ENCODE peak calls at places on chromosomes 5 and 9, in ten cellular contexts. J, W, A, E, K, T, R, S, N and C are unnamed samples.
A peak's percentile ranks its signal among the peaks of the same experiment; 100 is the strongest.

GRCh38 chr9:75588808-75589207 is 301.7 kb upstream of the PCSK5 start:
- DNase-seq in N (no peak), R (no peak), E (no peak), J (no peak), T (no peak), A (no peak), K (no peak), S (peak; percentile 37), W (peak; percentile 3), C (no peak)

GRCh38 chr5:122924203-122924602 is 78.8 kb downstream of the SNX24 start:
- DNase-seq in K (peak; percentile 65), N (no peak), E (peak; percentile 41), W (peak; percentile 14), S (no peak), R (no peak), T (no peak), J (no peak), A (no peak), C (peak; percentile 43)

GRCh38 chr5:35230043-35230611 is at the start of gene PRLR:
- DNase-seq in A (peak; percentile 58), N (peak; percentile 47), R (peak; percentile 58), T (peak; percentile 18), K (peak; percentile 12), W (peak; percentile 71), E (peak; percentile 25), S (no peak), J (peak; percentile 62), C (peak; percentile 33)

GRCh38 chr9:112012026-112012902 is 115.7 kb downstream of the UGCG start:
- DNase-seq in R (peak; percentile 80), K (peak; percentile 97), A (no peak), J (peak; percentile 72), S (peak; percentile 20), E (peak; percentile 94), T (no peak), N (peak; percentile 75), W (peak; percentile 94), C (peak; percentile 96)

GRCh38 chr9:105822814-105823213 is 128.5 kb downstream of the TMEM38B start:
- DNase-seq in R (no peak), N (no peak), T (no peak), K (no peak), A (no peak), E (no peak), W (no peak), J (no peak), S (no peak), C (no peak)

GRCh38 chr5:7850533-7851239 is at the start of gene CFAP90:
- DNase-seq in W (peak; percentile 65), N (peak; percentile 62), T (peak; percentile 86), E (peak; percentile 20), K (peak; percentile 62), J (peak; percentile 26), S (no peak), A (peak; percentile 61), R (peak; percentile 75), C (peak; percentile 35)

GRCh38 chr5:116272281-116272941 is 187.6 kb downstream of the COMMD10 start:
- DNase-seq in J (no peak), A (no peak), W (peak; percentile 66), K (peak; percentile 74), N (no peak), R (no peak), E (peak; percentile 83), T (no peak), S (no peak), C (peak; percentile 85)

GRCh38 chr9:77747163-77747562 is 99.0 kb upstream of the GNA14 start:
- DNase-seq in A (no peak), N (no peak), T (no peak), W (no peak), E (no peak), K (peak; percentile 33), J (no peak), S (no peak), R (no peak), C (no peak)

GRCh38 chr5:123599171-123599570 is 87.2 kb downstream of the CSNK1G3 start:
- DNase-seq in S (no peak), R (no peak), N (no peak), W (peak; percentile 32), K (no peak), E (no peak), T (no peak), J (no peak), A (no peak), C (peak; percentile 10)

GRCh38 chr5:123371575-123372179 is 51.5 kb downstream of the CEP120 start:
- DNase-seq in A (no peak), N (peak; percentile 42), R (peak; percentile 36), W (peak; percentile 52), K (no peak), S (peak; percentile 5), J (peak; percentile 56), E (peak; percentile 10), T (peak; percentile 59), C (peak; percentile 31)

GRCh38 chr9:86080112-86080579 is 19.2 kb downstream of the GOLM1 start:
- DNase-seq in N (no peak), T (no peak), S (no peak), W (no peak), E (no peak), J (no peak), K (no peak), A (no peak), R (no peak), C (no peak)

GRCh38 chr9:98882569-98882923 is 61.2 kb upstream of the COL15A1 start:
- DNase-seq in R (no peak), A (no peak), S (no peak), N (no peak), T (no peak), W (no peak), E (no peak), J (no peak), K (no peak), C (no peak)

GRCh38 chr9:133464638-133465037 is 4.9 kb downstream of the CACFD1 start:
- DNase-seq in A (no peak), T (no peak), R (no peak), E (no peak), N (no peak), S (no peak), W (no peak), J (no peak), K (no peak), C (no peak)
- H3K4me3 ChIP-seq in A (no peak overlapping the region), T (no peak overlapping the region), R (no peak overlapping the region), E (no peak overlapping the region), N (no peak overlapping the region), S (no peak overlapping the region), W (no peak overlapping the region), J (no peak overlapping the region), K (no peak overlapping the region), C (no peak overlapping the region)

GRCh38 chr9:134858051-134858841 is 22.4 kb upstream of the FCN2 start:
- DNase-seq in E (peak; percentile 59), K (peak; percentile 68), A (no peak), S (no peak), N (no peak), T (no peak), W (peak; percentile 39), J (no peak), R (no peak), C (peak; percentile 41)
- TF ChIP-seq CTCF in E (peak; percentile 25), K (no peak), A (no peak), S (peak; percentile 17), N (no peak), T (no peak), W (no peak), J (no peak), R (no peak), C (peak; percentile 32)

GRCh38 chr5:173885054-173885443 is 3.1 kb upstream of the CPEB4 start:
- DNase-seq in K (no peak), R (no peak), J (no peak), T (no peak), W (no peak), S (no peak), A (no peak), E (no peak), N (no peak), C (no peak)
- H3K4me3 ChIP-seq in K (no peak overlapping the region), R (no peak overlapping the region), J (no peak overlapping the region), T (no peak overlapping the region), W (no peak overlapping the region), S (no peak overlapping the region), A (no peak overlapping the region), E (no peak overlapping the region), N (no peak overlapping the region), C (no peak overlapping the region)

DNA sequence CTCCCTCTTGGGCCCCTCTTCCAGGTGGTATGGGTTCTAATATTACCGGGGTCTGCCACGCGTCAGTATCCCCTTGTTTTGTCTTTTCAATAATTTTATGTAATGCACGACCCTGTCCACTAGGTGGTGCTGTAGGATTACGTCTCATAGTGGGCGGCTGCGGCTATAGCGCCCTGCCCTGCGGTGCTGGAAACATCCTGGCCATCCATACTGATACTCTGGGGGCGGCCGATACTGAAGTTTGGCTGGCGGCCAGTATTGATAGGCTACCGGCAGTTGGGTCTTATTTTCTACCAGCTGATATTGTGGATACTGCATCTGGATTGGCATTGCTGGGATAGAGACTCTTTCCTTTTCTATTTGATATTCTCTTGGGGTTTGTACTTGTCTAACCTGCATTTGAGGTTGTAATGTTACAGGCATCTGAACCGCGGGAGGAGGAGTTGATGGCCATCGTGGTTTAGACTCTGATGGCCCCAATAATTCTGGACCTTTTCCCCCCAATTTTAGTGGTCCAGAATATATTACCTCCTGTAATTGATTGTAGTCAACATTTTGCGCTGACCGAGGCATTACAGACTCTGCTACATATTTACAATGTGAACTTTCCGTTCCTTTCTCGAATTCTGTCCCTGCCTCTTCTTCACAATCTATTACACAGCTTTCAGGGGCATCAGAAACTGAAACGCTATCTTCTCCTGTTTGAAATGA is 3.3 kb upstream of the TMEM141 start:
- DNase-seq in W (peak; percentile 74), N (peak; percentile 70), S (peak; percentile 83), R (peak; percentile 75), K (peak; percentile 30), E (peak; percentile 42), T (peak; percentile 86), J (peak; percentile 77), A (peak; percentile 80), C (peak; percentile 56)
- TF ChIP-seq CTCF in W (peak; percentile 59), N (peak; percentile 90), S (peak; percentile 89), R (peak; percentile 88), K (peak; percentile 73), E (peak; percentile 78), T (peak; percentile 65), J (peak; percentile 93), A (peak; percentile 56), C (peak; percentile 72)

DNA sequence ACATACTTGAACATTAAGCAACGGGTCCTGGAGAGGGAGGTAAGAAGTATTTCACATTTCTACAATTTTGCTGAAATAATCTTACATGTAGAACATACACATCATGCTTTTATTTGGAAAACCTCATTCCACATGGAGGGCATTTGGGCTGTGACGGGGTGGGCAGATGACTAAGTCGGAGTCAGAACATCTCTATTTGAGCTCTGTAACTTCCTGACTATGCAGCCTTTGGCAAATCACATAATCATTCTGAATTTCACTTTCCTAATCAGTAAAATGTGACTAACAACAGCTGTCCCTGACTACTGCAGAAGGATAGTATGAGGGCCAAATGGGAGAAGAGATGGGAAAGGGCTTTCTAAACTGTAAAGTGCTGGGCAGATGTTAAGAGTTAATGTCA is 17.1 kb upstream of the IL6ST start:
- DNase-seq in J (no peak), T (no peak), N (no peak), A (no peak), R (no peak), E (peak; percentile 92), W (peak; percentile 97), S (no peak), K (peak; percentile 92), C (peak; percentile 97)
- H3K4me3 ChIP-seq in J (no peak overlapping the region), T (no peak overlapping the region), N (no peak overlapping the region), A (no peak overlapping the region), R (no peak overlapping the region), E (no peak overlapping the region), W (no peak overlapping the region), S (no peak overlapping the region), K (peak overlapping the region; percentile 8), C (no peak overlapping the region)